ENCODE peak calls at places on chromosome 1, in five cellular contexts. One of them, this sample, is unnamed.

GRCh38 chr1:210373878-210374599 is 45.3 kb downstream of the HHAT start:
- DNase-seq in OCI-LY7: peak; percentile 61
- DNase-seq in cardiac muscle cell: peak; percentile 91
- DNase-seq in astrocyte: peak; percentile 99
- DNase-seq in vagina: no peak
- DNase-seq in this sample: peak; percentile 89

GRCh38 chr1:41504126-41505035 is 19.9 kb upstream of the EDN2 start:
- DNase-seq in cardiac muscle cell: peak; percentile 51
- DNase-seq in OCI-LY7: no peak
- DNase-seq in astrocyte: peak; percentile 69
- DNase-seq in vagina: no peak
- DNase-seq in this sample: peak; percentile 40

GRCh38 chr1:98331232-98331631 is 330.3 kb upstream of the SNX7 start:
- DNase-seq in OCI-LY7: no peak
- DNase-seq in vagina: no peak
- DNase-seq in astrocyte: peak; percentile 58
- DNase-seq in cardiac muscle cell: no peak
- DNase-seq in this sample: no peak

GRCh38 chr1:1079408-1080121 is 5.5 kb upstream of the RNF223 start:
- DNase-seq in cardiac muscle cell: peak; percentile 85
- DNase-seq in OCI-LY7: no peak
- DNase-seq in vagina: no peak
- DNase-seq in astrocyte: peak; percentile 80
- DNase-seq in this sample: peak; percentile 85

GRCh38 chr1:41495171-41495948 is 10.9 kb upstream of the EDN2 start:
- DNase-seq in cardiac muscle cell: peak; percentile 51
- DNase-seq in OCI-LY7: no peak
- DNase-seq in vagina: no peak
- DNase-seq in astrocyte: no peak
- DNase-seq in this sample: peak; percentile 31

GRCh38 chr1:170445096-170445495 is 86.9 kb upstream of the GORAB start:
- DNase-seq in cardiac muscle cell: peak; percentile 82
- DNase-seq in astrocyte: peak; percentile 69
- DNase-seq in OCI-LY7: no peak
- DNase-seq in vagina: no peak
- DNase-seq in this sample: peak; percentile 85

GRCh38 chr1:181531441-181531840 is 48.1 kb downstream of the CACNA1E start:
- DNase-seq in vagina: no peak
- DNase-seq in astrocyte: no peak
- DNase-seq in cardiac muscle cell: no peak
- DNase-seq in OCI-LY7: no peak
- DNase-seq in this sample: no peak

GRCh38 chr1:68049941-68050878 is at the start of gene DIRAS3:
- DNase-seq in OCI-LY7: no peak
- DNase-seq in cardiac muscle cell: peak; percentile 67
- DNase-seq in astrocyte: peak; percentile 73
- DNase-seq in vagina: no peak
- DNase-seq in this sample: peak; percentile 53

GRCh38 chr1:48808496-48808895 is 31.8 kb upstream of the BEND5 start:
- DNase-seq in astrocyte: no peak
- DNase-seq in cardiac muscle cell: no peak
- DNase-seq in OCI-LY7: no peak
- DNase-seq in vagina: no peak
- DNase-seq in this sample: no peak

GRCh38 chr1:96365596-96365995 is 356.0 kb upstream of the PTBP2 start:
- DNase-seq in astrocyte: peak; percentile 39
- DNase-seq in vagina: no peak
- DNase-seq in cardiac muscle cell: peak; percentile 61
- DNase-seq in OCI-LY7: no peak
- DNase-seq in this sample: peak; percentile 55

GRCh38 chr1:40664167-40664537 is 1.3 kb downstream of the RIMS3 start:
- DNase-seq in cardiac muscle cell: no peak
- DNase-seq in vagina: no peak
- DNase-seq in astrocyte: no peak
- DNase-seq in OCI-LY7: peak; percentile 58
- DNase-seq in this sample: no peak

GRCh38 chr1:248841702-248842395 is 3.8 kb downstream of the ZNF672 start:
- DNase-seq in cardiac muscle cell: peak; percentile 81
- DNase-seq in astrocyte: peak; percentile 26
- DNase-seq in OCI-LY7: peak; percentile 25
- DNase-seq in vagina: no peak
- DNase-seq in this sample: peak; percentile 77

GRCh38 chr1:197948926-197949899 is 32.0 kb downstream of the LHX9 start:
- DNase-seq in vagina: no peak
- DNase-seq in astrocyte: no peak
- DNase-seq in OCI-LY7: no peak
- DNase-seq in cardiac muscle cell: no peak
- DNase-seq in this sample: no peak

GRCh38 chr1:31976401-31976800 is 37.3 kb upstream of the KHDRBS1 start:
- DNase-seq in vagina: no peak
- DNase-seq in OCI-LY7: no peak
- DNase-seq in cardiac muscle cell: no peak
- DNase-seq in astrocyte: peak; percentile 44
- DNase-seq in this sample: no peak

GRCh38 chr1:3222042-3222692 is 153.2 kb downstream of the PRDM16 start:
- DNase-seq in OCI-LY7: peak; percentile 67
- DNase-seq in cardiac muscle cell: no peak
- DNase-seq in vagina: no peak
- DNase-seq in astrocyte: no peak
- DNase-seq in this sample: no peak

GRCh38 chr1:47459263-47459788 is 21.5 kb downstream of the FOXD2 start:
- DNase-seq in astrocyte: no peak
- DNase-seq in vagina: no peak
- DNase-seq in cardiac muscle cell: no peak
- DNase-seq in OCI-LY7: no peak
- DNase-seq in this sample: no peak

GRCh38 chr1:145995148-145995851 is 1.1 kb downstream of the TXNIP start:
- DNase-seq in astrocyte: no peak
- DNase-seq in vagina: no peak
- DNase-seq in OCI-LY7: no peak
- DNase-seq in cardiac muscle cell: no peak
- DNase-seq in this sample: no peak

GRCh38 chr1:183100575-183100974 is 77.4 kb downstream of the LAMC1 start:
- DNase-seq in OCI-LY7: no peak
- DNase-seq in astrocyte: no peak
- DNase-seq in vagina: no peak
- DNase-seq in cardiac muscle cell: no peak
- DNase-seq in this sample: no peak

GRCh38 chr1:245241506-245242130 is 86.8 kb downstream of the KIF26B start:
- DNase-seq in vagina: no peak
- DNase-seq in OCI-LY7: no peak
- DNase-seq in cardiac muscle cell: no peak
- DNase-seq in astrocyte: no peak
- DNase-seq in this sample: no peak

GRCh38 chr1:199780948-199781347 is 246.6 kb upstream of the NR5A2 start:
- DNase-seq in astrocyte: peak; percentile 60
- DNase-seq in vagina: no peak
- DNase-seq in OCI-LY7: no peak
- DNase-seq in cardiac muscle cell: no peak
- DNase-seq in this sample: peak; percentile 18

GRCh38 chr1:94247146-94248094 is 10.0 kb upstream of the ARHGAP29 start:
- DNase-seq in astrocyte: peak; percentile 38
- DNase-seq in cardiac muscle cell: peak; percentile 80
- DNase-seq in vagina: no peak
- DNase-seq in OCI-LY7: no peak
- DNase-seq in this sample: peak; percentile 70

GRCh38 chr1:23799570-23800395 is 771 bp downstream of the GALE start:
- DNase-seq in astrocyte: peak; percentile 69
- DNase-seq in cardiac muscle cell: peak; percentile 71
- DNase-seq in vagina: no peak
- DNase-seq in OCI-LY7: no peak
- DNase-seq in this sample: peak; percentile 69

GRCh38 chr1:98496246-98496995 is 165.1 kb upstream of the SNX7 start:
- DNase-seq in OCI-LY7: no peak
- DNase-seq in astrocyte: peak; percentile 20
- DNase-seq in cardiac muscle cell: no peak
- DNase-seq in vagina: no peak
- DNase-seq in this sample: no peak

GRCh38 chr1:42923367-42924248 is 35.1 kb downstream of the SLC2A1 start:
- DNase-seq in OCI-LY7: no peak
- DNase-seq in cardiac muscle cell: no peak
- DNase-seq in astrocyte: no peak
- DNase-seq in vagina: no peak
- DNase-seq in this sample: no peak

GRCh38 chr1:107877749-107878148 is 87.2 kb downstream of the VAV3 start:
- DNase-seq in OCI-LY7: peak; percentile 43
- DNase-seq in vagina: no peak
- DNase-seq in cardiac muscle cell: no peak
- DNase-seq in astrocyte: no peak
- DNase-seq in this sample: no peak

GRCh38 chr1:176205322-176205914 is 1.7 kb downstream of the COP1 start:
- DNase-seq in cardiac muscle cell: no peak
- DNase-seq in OCI-LY7: peak; percentile 27
- DNase-seq in vagina: no peak
- DNase-seq in astrocyte: peak; percentile 1
- DNase-seq in this sample: peak; percentile 4

GRCh38 chr1:64686828-64687724 is 57.8 kb upstream of the RAVER2 start:
- DNase-seq in OCI-LY7: peak; percentile 45
- DNase-seq in astrocyte: peak; percentile 38
- DNase-seq in vagina: no peak
- DNase-seq in cardiac muscle cell: peak; percentile 73
- DNase-seq in this sample: peak; percentile 78

GRCh38 chr1:185401019-185401418 is 84.0 kb upstream of the IVNS1ABP start:
- DNase-seq in OCI-LY7: no peak
- DNase-seq in cardiac muscle cell: no peak
- DNase-seq in astrocyte: peak; percentile 80
- DNase-seq in vagina: no peak
- DNase-seq in this sample: peak; percentile 4

GRCh38 chr1:145689922-145690321 is 17.2 kb downstream of the PDZK1 start:
- DNase-seq in astrocyte: no peak
- DNase-seq in cardiac muscle cell: no peak
- DNase-seq in vagina: no peak
- DNase-seq in OCI-LY7: no peak
- DNase-seq in this sample: no peak

DNA sequence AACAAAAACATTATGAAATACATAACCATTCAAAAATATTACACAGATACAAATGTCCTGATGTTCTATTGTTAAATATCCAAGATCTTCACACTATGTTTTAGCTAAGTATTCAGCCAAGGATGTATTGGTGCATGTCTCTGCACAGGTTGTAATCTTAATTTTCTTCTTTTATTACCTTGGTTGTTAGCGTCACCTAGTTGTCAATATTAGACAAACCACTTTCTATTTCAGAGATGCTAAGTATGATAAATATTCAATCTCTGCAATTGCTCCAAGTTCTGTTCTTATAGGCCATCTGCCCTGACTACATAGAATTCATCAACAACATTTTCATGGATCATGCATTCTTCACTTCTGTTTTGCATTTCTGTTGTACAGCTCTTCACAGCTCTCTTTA is 380.0 kb downstream of the NUF2 start:
- DNase-seq in vagina: no peak
- DNase-seq in cardiac muscle cell: no peak
- DNase-seq in astrocyte: no peak
- DNase-seq in OCI-LY7: no peak
- DNase-seq in this sample: no peak
- TF ChIP-seq CTCF in vagina: no peak
- TF ChIP-seq CTCF in cardiac muscle cell: no peak
- TF ChIP-seq CTCF in astrocyte: no peak
- TF ChIP-seq CTCF in OCI-LY7: peak; percentile 24
- TF ChIP-seq CTCF in this sample: no peak

DNA sequence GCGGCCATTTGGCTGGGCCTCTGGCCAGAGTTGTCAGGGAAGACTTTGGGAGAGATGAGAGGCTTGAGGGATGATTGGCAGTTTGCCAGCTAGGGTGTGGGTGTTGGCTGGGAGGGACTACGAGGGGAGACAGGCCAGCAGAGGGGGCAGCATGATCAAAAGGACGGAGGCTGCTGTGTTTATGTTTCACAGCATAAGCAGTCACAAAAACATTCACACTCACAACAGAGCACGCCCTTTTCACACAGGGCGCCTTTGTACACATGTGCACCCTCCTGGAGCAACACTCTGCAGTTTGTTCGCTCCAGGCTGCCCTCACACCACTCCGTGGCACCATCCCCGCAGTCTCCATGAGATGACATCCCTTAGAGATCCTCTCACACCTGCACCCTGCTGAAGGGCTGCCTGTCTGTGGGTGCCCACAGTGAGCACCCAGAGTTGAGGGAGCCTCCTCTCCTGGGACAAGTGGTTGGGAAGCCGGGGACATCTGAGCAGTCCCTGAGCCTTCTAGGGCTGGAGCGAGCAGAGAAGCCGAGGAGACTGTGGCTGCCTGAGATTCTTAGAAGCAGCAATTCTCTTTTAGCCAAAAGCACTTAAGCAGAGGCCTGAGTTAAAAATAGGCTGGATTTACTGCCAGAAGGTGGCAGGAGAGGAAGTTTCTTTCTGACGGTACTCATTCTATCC is 15.4 kb downstream of the EFNA3 start:
- DNase-seq in OCI-LY7: peak; percentile 48
- DNase-seq in cardiac muscle cell: peak; percentile 74
- DNase-seq in vagina: no peak
- DNase-seq in astrocyte: peak; percentile 38
- DNase-seq in this sample: peak; percentile 68
- H3K4me3 ChIP-seq in OCI-LY7: no peak overlapping the region
- H3K4me3 ChIP-seq in cardiac muscle cell: no peak overlapping the region
- H3K4me3 ChIP-seq in vagina: no peak overlapping the region
- H3K4me3 ChIP-seq in astrocyte: no peak overlapping the region
- H3K4me3 ChIP-seq in this sample: no peak overlapping the region

GRCh38 chr1:117672756-117673155 is 66.9 kb downstream of the TENT5C start:
- DNase-seq in vagina: no peak
- DNase-seq in astrocyte: no peak
- DNase-seq in OCI-LY7: no peak
- DNase-seq in cardiac muscle cell: no peak
- DNase-seq in this sample: no peak

GRCh38 chr1:117676615-117677130 is 70.8 kb downstream of the TENT5C start:
- DNase-seq in cardiac muscle cell: no peak
- DNase-seq in vagina: no peak
- DNase-seq in astrocyte: no peak
- DNase-seq in OCI-LY7: no peak
- DNase-seq in this sample: no peak

GRCh38 chr1:117673405-117673804 is 67.6 kb downstream of the TENT5C start:
- DNase-seq in vagina: no peak
- DNase-seq in astrocyte: peak; percentile 85
- DNase-seq in cardiac muscle cell: peak; percentile 66
- DNase-seq in OCI-LY7: no peak
- DNase-seq in this sample: peak; percentile 62

GRCh38 chr1:117675907-117676430 is 70.1 kb downstream of the TENT5C start:
- DNase-seq in vagina: no peak
- DNase-seq in OCI-LY7: no peak
- DNase-seq in astrocyte: no peak
- DNase-seq in cardiac muscle cell: no peak
- DNase-seq in this sample: no peak

GRCh38 chr1:117674521-117675400 is 68.9 kb downstream of the TENT5C start:
- DNase-seq in astrocyte: peak; percentile 16
- DNase-seq in cardiac muscle cell: peak; percentile 76
- DNase-seq in OCI-LY7: peak; percentile 87
- DNase-seq in vagina: no peak
- DNase-seq in this sample: peak; percentile 58
- TF ChIP-seq CTCF in astrocyte: no peak
- TF ChIP-seq CTCF in cardiac muscle cell: peak; percentile 68
- TF ChIP-seq CTCF in OCI-LY7: peak; percentile 92
- TF ChIP-seq CTCF in vagina: no peak
- TF ChIP-seq CTCF in this sample: peak; percentile 58

GRCh38 chr1:235073968-235074334 is 54.7 kb downstream of the TOMM20 start:
- DNase-seq in cardiac muscle cell: no peak
- DNase-seq in vagina: no peak
- DNase-seq in OCI-LY7: no peak
- DNase-seq in astrocyte: no peak
- DNase-seq in this sample: no peak
- H3K4me3 ChIP-seq in cardiac muscle cell: no peak overlapping the region
- H3K4me3 ChIP-seq in vagina: no peak overlapping the region
- H3K4me3 ChIP-seq in OCI-LY7: peak overlapping the region; percentile 23
- H3K4me3 ChIP-seq in astrocyte: no peak overlapping the region
- H3K4me3 ChIP-seq in this sample: no peak overlapping the region

This sample was measured in fibroblast of pulmonary artery.